ENCODE peak calls at places on chromosomes 3 and 15, in eight cellular contexts. Z is HFFc6, A is GM12891, D is lung, G is SHP77, U is mucosa of gallbladder, F is endothelial cell, O is PC-3. T is an unnamed sample.

GRCh38 chr3:100912976-100913375 is 80.2 kb downstream of the ABI3BP start:
- DNase-seq in G (no peak), F (no peak), A (no peak), D (no peak), Z (no peak), O (peak), U (no peak), T (no peak)

GRCh38 chr15:75097939-75098338 is 74.5 kb downstream of the PPCDC start:
- DNase-seq in F (no peak), U (no peak), O (no peak), A (no peak), D (no peak), G (no peak), Z (no peak), T (no peak)

GRCh38 chr15:36432162-36432561 is 147.3 kb upstream of the CDIN1 start:
- DNase-seq in Z (peak), O (peak), G (no peak), A (no peak), D (no peak), U (no peak), F (no peak), T (no peak)

GRCh38 chr3:148723591-148723990 is 25.9 kb downstream of the AGTR1 start:
- DNase-seq in A (no peak), D (no peak), G (no peak), F (no peak), U (no peak), Z (peak), O (peak), T (no peak)

GRCh38 chr15:49645937-49646336 is 25.1 kb downstream of the DTWD1 start:
- DNase-seq in Z (peak), U (peak), F (no peak), D (no peak), O (peak), A (no peak), G (peak), T (peak)

GRCh38 chr3:13025090-13025489 is 48.1 kb downstream of the IQSEC1 start:
- DNase-seq in O (peak), A (no peak), F (no peak), G (no peak), D (no peak), Z (peak), U (no peak), T (no peak)

GRCh38 chr15:98438326-98438725 is 210.0 kb upstream of the IGF1R start:
- DNase-seq in U (no peak), O (no peak), A (no peak), G (no peak), D (no peak), F (no peak), Z (no peak), T (no peak)

GRCh38 chr3:20043398-20043797 is 3.2 kb downstream of the KAT2B start:
- DNase-seq in D (peak), O (no peak), G (no peak), A (no peak), U (peak), F (no peak), Z (no peak), T (peak)

GRCh38 chr3:128060473-128061381 is 8.5 kb downstream of the SEC61A1 start:
- DNase-seq in Z (peak), A (no peak), U (no peak), O (peak), D (no peak), G (no peak), F (no peak), T (no peak)

GRCh38 chr3:157837341-157837740 is 268.9 kb downstream of the SHOX2 start:
- DNase-seq in O (no peak), Z (peak), U (no peak), F (no peak), D (no peak), G (no peak), A (no peak), T (no peak)

GRCh38 chr15:52727825-52728224 is 48.6 kb upstream of the ATOSA start:
- DNase-seq in Z (no peak), G (no peak), A (no peak), F (no peak), U (no peak), D (no peak), O (no peak), T (no peak)

GRCh38 chr3:37862712-37863551 is 1.3 kb downstream of the CTDSPL start:
- DNase-seq in D (no peak), Z (peak), F (no peak), U (no peak), O (no peak), A (no peak), G (no peak), T (peak)

GRCh38 chr3:182710557-182711157 is 82.6 kb upstream of the ATP11B start:
- DNase-seq in Z (peak), D (no peak), F (no peak), G (peak), U (no peak), O (peak), A (no peak), T (no peak)

GRCh38 chr3:97687734-97688133 is 76.8 kb upstream of the ARL6 start:
- DNase-seq in A (no peak), U (no peak), F (no peak), Z (no peak), O (peak), G (no peak), D (no peak), T (no peak)

GRCh38 chr3:138687236-138687635 is 78.7 kb downstream of the FAIM start:
- DNase-seq in A (no peak), O (peak), G (no peak), Z (peak), D (no peak), F (no peak), U (no peak), T (no peak)

GRCh38 chr3:110933786-110934415 is 137.7 kb upstream of the NECTIN3 start:
- DNase-seq in O (peak), D (no peak), A (no peak), U (no peak), F (no peak), G (no peak), Z (peak), T (no peak)

GRCh38 chr3:159432721-159433300 is 555.8 kb upstream of the IL12A start:
- DNase-seq in D (no peak), A (no peak), U (no peak), Z (no peak), G (no peak), O (no peak), F (no peak), T (no peak)

GRCh38 chr15:37095197-37095992 is 5.0 kb downstream of the MEIS2 start:
- DNase-seq in D (no peak), G (no peak), Z (no peak), A (no peak), O (no peak), F (peak), U (no peak), T (no peak)

GRCh38 chr15:62110000-62110851 is 43.4 kb downstream of the C2CD4A start:
- DNase-seq in O (peak), U (peak), D (no peak), F (no peak), A (no peak), Z (peak), G (peak), T (no peak)

GRCh38 chr15:49492151-49492550 is 69.1 kb downstream of the FGF7 start:
- DNase-seq in D (no peak), Z (no peak), F (no peak), A (no peak), G (no peak), U (no peak), O (no peak), T (no peak)